ENCODE peak calls at places on chromosomes 6 and 20, in ten cellular contexts. O is epithelial cell of esophagus, K is fibroblast of the aortic adventitia, Z is breast epithelium, F is BE2C, Y is lower leg skin, V is PC-9, L is brain microvascular endothelial cell, M is AG09309, P is pancreas. Q is an unnamed sample.
A peak's percentile ranks its signal among the peaks of the same experiment; 100 is the strongest.

GRCh38 chr20:3238616-3239025 is 369 bp downstream of the SLC4A11 start:
- DNase-seq in O (peak; percentile 62), K (peak; percentile 9), Z (no peak), F (no peak), Y (no peak), V (no peak), L (no peak), M (no peak), P (no peak), Q (no peak)

GRCh38 chr6:5025911-5026819 is 22.3 kb upstream of the RPP40 start:
- DNase-seq in O (peak; percentile 29), K (peak; percentile 52), Z (peak; percentile 46), F (peak; percentile 66), Y (peak; percentile 91), V (no peak), L (peak; percentile 6), M (no peak), P (no peak), Q (peak; percentile 5)

GRCh38 chr6:14743465-14744211 is 502.2 kb upstream of the JARID2 start:
- DNase-seq in O (peak; percentile 100), K (peak; percentile 99), Z (peak; percentile 24), F (no peak), Y (peak; percentile 95), V (peak; percentile 96), L (peak; percentile 99), M (peak; percentile 97), P (no peak), Q (peak; percentile 98)

GRCh38 chr6:121321282-121321681 is 13.0 kb downstream of the TBC1D32 start:
- DNase-seq in O (no peak), K (no peak), Z (no peak), F (no peak), Y (no peak), V (no peak), L (no peak), M (no peak), P (no peak), Q (no peak)

GRCh38 chr20:48983423-48984400 is 62.2 kb downstream of the ARFGEF2 start:
- DNase-seq in O (peak; percentile 89), K (peak; percentile 95), Z (no peak), F (peak; percentile 81), Y (no peak), V (peak; percentile 81), L (peak; percentile 79), M (peak; percentile 43), P (peak; percentile 61), Q (peak; percentile 79)

GRCh38 chr20:41573955-41574354 is 44.2 kb downstream of the CHD6 start:
- DNase-seq in O (no peak), K (no peak), Z (no peak), F (no peak), Y (no peak), V (no peak), L (no peak), M (no peak), P (no peak), Q (no peak)

GRCh38 chr6:159422041-159422984 is 253.1 kb downstream of the FNDC1 start:
- DNase-seq in O (no peak), K (peak; percentile 55), Z (no peak), F (no peak), Y (no peak), V (no peak), L (peak; percentile 59), M (no peak), P (no peak), Q (no peak)

GRCh38 chr6:23180504-23181293 is 611.3 kb downstream of the HDGFL1 start:
- DNase-seq in O (peak; percentile 13), K (peak; percentile 79), Z (no peak), F (peak; percentile 95), Y (no peak), V (no peak), L (peak; percentile 59), M (no peak), P (peak; percentile 42), Q (no peak)

GRCh38 chr6:163419413-163420314 is 5.1 kb downstream of the QKI start:
- DNase-seq in O (no peak), K (peak; percentile 60), Z (no peak), F (no peak), Y (no peak), V (no peak), L (no peak), M (no peak), P (no peak), Q (no peak)

GRCh38 chr6:135505648-135506047 is 8.1 kb upstream of the AHI1 start:
- DNase-seq in O (no peak), K (no peak), Z (no peak), F (no peak), Y (no peak), V (no peak), L (no peak), M (no peak), P (no peak), Q (no peak)

GRCh38 chr6:20875369-20875963 is 341.2 kb downstream of the CDKAL1 start:
- DNase-seq in O (peak; percentile 53), K (peak; percentile 71), Z (no peak), F (peak; percentile 46), Y (no peak), V (no peak), L (peak; percentile 62), M (no peak), P (no peak), Q (no peak)

DNA sequence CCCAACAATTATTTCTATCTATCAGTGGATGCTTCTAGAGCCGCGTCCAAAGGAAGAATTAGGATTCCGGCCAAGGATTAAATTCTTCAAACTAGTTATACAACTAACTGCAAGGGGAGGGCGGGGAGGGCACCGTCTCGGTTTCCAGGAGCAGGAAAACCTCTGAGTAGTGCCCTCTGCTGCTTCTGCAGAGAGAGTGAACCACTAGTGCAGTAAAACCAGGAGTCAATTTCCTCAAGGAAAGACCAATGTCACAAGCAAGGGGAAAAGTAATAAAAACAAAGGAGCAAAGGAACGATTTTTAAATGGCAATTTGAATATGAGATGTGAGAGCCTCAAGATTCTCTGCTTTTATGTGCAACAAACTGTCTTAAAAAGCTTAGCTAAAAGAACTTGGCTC is 16.5 kb upstream of the UBE2J1 start:
- DNase-seq in O (peak; percentile 74), K (peak; percentile 63), Z (peak; percentile 68), F (no peak), Y (peak; percentile 89), V (peak; percentile 61), L (peak; percentile 47), M (no peak), P (no peak), Q (no peak)
- TF ChIP-seq CTCF in O (peak; percentile 70), K (peak; percentile 63), Z (no peak), F (peak; percentile 26), Y (no peak), V (peak; percentile 45), L (peak; percentile 72), M (peak; percentile 64), P (peak; percentile 47), Q (peak; percentile 58)

GRCh38 chr6:140540743-140541142 is 1166.3 kb upstream of the CITED2 start:
- DNase-seq in O (no peak), K (no peak), Z (no peak), F (no peak), Y (no peak), V (no peak), L (no peak), M (no peak), P (no peak), Q (no peak)
- H3K4me3 ChIP-seq in O (no peak overlapping the region), K (no peak overlapping the region), Z (no peak overlapping the region), F (no peak overlapping the region), Y (no peak overlapping the region), V (no peak overlapping the region), L (no peak overlapping the region), M (no peak overlapping the region), P (no peak overlapping the region), Q (no peak overlapping the region)

DNA sequence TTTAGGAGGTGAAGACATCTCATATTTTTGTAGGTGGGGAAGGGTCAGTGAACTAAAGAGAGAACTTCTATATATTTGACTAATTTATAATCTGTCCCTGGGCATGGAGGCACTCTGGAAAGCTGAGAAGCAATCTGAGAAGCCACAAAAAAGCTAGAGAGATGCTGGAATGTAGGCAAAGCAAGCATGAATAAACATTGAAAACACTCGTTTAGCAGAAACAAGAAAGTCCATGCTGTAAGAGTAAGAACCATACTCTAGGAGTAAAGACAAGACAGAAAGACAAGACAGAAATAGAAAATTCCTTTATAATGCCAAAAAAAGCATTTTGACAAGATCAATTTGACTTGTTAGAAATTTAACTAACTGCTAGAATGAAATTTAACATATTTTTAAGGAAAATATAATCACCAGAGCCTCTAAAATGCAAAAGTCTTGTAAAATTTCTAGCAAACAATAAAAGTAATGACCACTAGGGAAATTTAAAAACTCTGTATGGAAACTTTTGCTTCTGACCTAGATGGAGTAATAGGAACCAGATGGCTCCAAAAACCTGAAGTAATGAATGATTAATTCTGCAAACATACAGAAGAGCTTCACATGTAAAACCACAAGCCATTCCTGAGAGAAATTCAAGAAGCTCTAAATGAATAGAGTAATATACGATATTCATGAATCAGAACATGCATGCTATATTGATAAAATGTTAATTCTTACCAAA is 625.6 kb upstream of the PTCHD4 start:
- DNase-seq in O (peak; percentile 25), K (peak; percentile 92), Z (no peak), F (no peak), Y (no peak), V (peak; percentile 77), L (peak; percentile 20), M (peak; percentile 79), P (no peak), Q (no peak)
- TF ChIP-seq CTCF in O (no peak), K (peak; percentile 25), Z (no peak), F (no peak), Y (no peak), V (peak; percentile 33), L (no peak), M (no peak), P (no peak), Q (no peak)

GRCh38 chr6:16728513-16729182 is 32.6 kb downstream of the ATXN1 start:
- DNase-seq in O (no peak), K (no peak), Z (no peak), F (no peak), Y (no peak), V (no peak), L (no peak), M (no peak), P (no peak), Q (no peak)

GRCh38 chr6:16729744-16730143 is 31.5 kb downstream of the ATXN1 start:
- DNase-seq in O (no peak), K (no peak), Z (no peak), F (no peak), Y (no peak), V (no peak), L (no peak), M (no peak), P (no peak), Q (no peak)

GRCh38 chr6:16725145-16725864 is 36.0 kb downstream of the ATXN1 start:
- DNase-seq in O (peak; percentile 73), K (peak; percentile 81), Z (no peak), F (no peak), Y (no peak), V (no peak), L (no peak), M (peak; percentile 59), P (no peak), Q (peak; percentile 56)

GRCh38 chr6:16729183-16729696 is 32.0 kb downstream of the ATXN1 start:
- DNase-seq in O (peak; percentile 68), K (peak; percentile 45), Z (no peak), F (no peak), Y (no peak), V (no peak), L (peak; percentile 53), M (no peak), P (no peak), Q (peak; percentile 64)

DNA sequence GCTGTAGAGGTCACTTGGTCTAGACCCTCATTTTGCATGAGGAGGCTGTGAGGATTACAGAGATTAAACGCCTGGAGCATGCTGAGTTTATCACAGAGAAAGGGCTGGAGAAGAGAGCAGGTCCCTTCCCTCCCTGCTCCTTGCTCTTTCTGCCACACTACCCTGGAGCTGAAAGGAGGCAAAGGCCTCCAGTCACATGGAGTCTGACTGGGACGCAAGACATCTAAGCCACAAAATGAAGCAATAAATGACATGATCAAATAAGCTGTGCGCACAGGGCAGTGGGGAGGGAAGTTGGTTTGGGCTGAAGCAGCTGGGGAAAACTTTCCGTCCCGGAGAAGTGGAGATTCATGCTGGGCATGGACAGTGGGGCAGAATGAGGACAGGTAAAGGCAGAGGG is 33.3 kb downstream of the ATXN1 start:
- DNase-seq in O (no peak), K (no peak), Z (no peak), F (no peak), Y (no peak), V (no peak), L (no peak), M (no peak), P (no peak), Q (no peak)
- H3K4me3 ChIP-seq in O (no peak overlapping the region), K (no peak overlapping the region), Z (no peak overlapping the region), F (no peak overlapping the region), Y (no peak overlapping the region), V (no peak overlapping the region), L (no peak overlapping the region), M (no peak overlapping the region), P (no peak overlapping the region), Q (no peak overlapping the region)

Q was measured in kidney epithelial cell.